ENCODE peak calls at places on chromosomes 11 and 22, in six cellular contexts. K is hepatic stellate cell; A is IMR-90; I is CD8-positive, alpha-beta memory T cell; M is GM13977; T is A549. Y is an unnamed sample.
A peak's percentile ranks its signal among the peaks of the same experiment; 100 is the strongest.

GRCh38 chr11:72642815-72643511 is 31.3 kb downstream of the PDE2A start:
- DNase-seq in K (peak; percentile 80), A (peak; percentile 11), I (peak; percentile 69), M (peak; percentile 94), T (peak; percentile 65), Y (peak; percentile 69)

GRCh38 chr11:117492578-117493251 is 165.1 kb downstream of the CEP164 start:
- DNase-seq in K (no peak), A (no peak), I (no peak), M (no peak), T (no peak), Y (no peak)

GRCh38 chr11:45930031-45930794 is 7.8 kb downstream of the LARGE2 start:
- DNase-seq in K (no peak), A (no peak), I (peak; percentile 31), M (peak; percentile 93), T (no peak), Y (no peak)

GRCh38 chr11:78239781-78240180 is 51.1 kb downstream of the USP35 start:
- DNase-seq in K (no peak), A (no peak), I (no peak), M (no peak), T (no peak), Y (no peak)

GRCh38 chr11:122177238-122177637 is 61.2 kb upstream of the BLID start:
- DNase-seq in K (no peak), A (no peak), I (no peak), M (no peak), T (no peak), Y (no peak)

GRCh38 chr11:121389651-121390050 is 62.5 kb upstream of the SORL1 start:
- DNase-seq in K (no peak), A (no peak), I (no peak), M (no peak), T (no peak), Y (no peak)

GRCh38 chr22:24433868-24434471 is 6.6 kb downstream of the ADORA2A start:
- DNase-seq in K (peak; percentile 69), A (peak; percentile 73), I (no peak), M (peak; percentile 90), T (no peak), Y (no peak)

GRCh38 chr11:2204361-2205213 is 33.0 kb upstream of the TH start:
- DNase-seq in K (no peak), A (no peak), I (no peak), M (no peak), T (no peak), Y (no peak)

GRCh38 chr11:44978279-44978960 is 27.7 kb upstream of the TP53I11 start:
- DNase-seq in K (no peak), A (no peak), I (no peak), M (no peak), T (no peak), Y (no peak)

GRCh38 chr11:10499452-10500262 is 41.3 kb downstream of the RNF141 start:
- DNase-seq in K (no peak), A (no peak), I (no peak), M (peak; percentile 4), T (no peak), Y (no peak)

GRCh38 chr22:24304067-24304675 is 33.5 kb downstream of the SPECC1L start:
- DNase-seq in K (no peak), A (no peak), I (no peak), M (no peak), T (no peak), Y (no peak)

GRCh38 chr22:36350751-36351594 is 36.8 kb downstream of the MYH9 start:
- DNase-seq in K (no peak), A (peak; percentile 75), I (no peak), M (no peak), T (peak; percentile 79), Y (no peak)

GRCh38 chr11:106271126-106271525 is 193.7 kb downstream of the AASDHPPT start:
- DNase-seq in K (no peak), A (no peak), I (no peak), M (no peak), T (no peak), Y (peak; percentile 23)

GRCh38 chr11:89491141-89491690 is at the start of gene NOX4:
- DNase-seq in K (peak; percentile 21), A (peak; percentile 48), I (no peak), M (no peak), T (no peak), Y (no peak)

GRCh38 chr11:3132831-3133455 is 32.2 kb downstream of the OSBPL5 start:
- DNase-seq in K (no peak), A (no peak), I (no peak), M (no peak), T (no peak), Y (no peak)

GRCh38 chr22:49090061-49090852 is 737.4 kb downstream of the BRD1 start:
- DNase-seq in K (no peak), A (no peak), I (no peak), M (no peak), T (no peak), Y (no peak)

GRCh38 chr22:37658133-37659065 is at the start of gene PDXP:
- DNase-seq in K (peak; percentile 100), A (peak; percentile 100), I (peak; percentile 97), M (peak; percentile 99), T (peak; percentile 99), Y (peak; percentile 96)

GRCh38 chr11:4610258-4610935 is 2.4 kb upstream of the TRIM68 start:
- DNase-seq in K (peak; percentile 16), A (peak; percentile 5), I (peak; percentile 11), M (no peak), T (no peak), Y (peak; percentile 33)

GRCh38 chr11:86438685-86439084 is 64.0 kb downstream of the CCDC81 start:
- DNase-seq in K (peak; percentile 16), A (peak; percentile 75), I (no peak), M (no peak), T (peak; percentile 13), Y (peak; percentile 76)

GRCh38 chr11:18171377-18172000 is 1.1 kb upstream of the MRGPRX4 start:
- DNase-seq in K (peak; percentile 21), A (no peak), I (no peak), M (no peak), T (peak; percentile 45), Y (peak; percentile 46)

GRCh38 chr11:44760917-44761545 is 34.3 kb downstream of the TSPAN18 start:
- DNase-seq in K (peak; percentile 81), A (peak; percentile 96), I (no peak), M (no peak), T (peak; percentile 70), Y (peak; percentile 85)

GRCh38 chr11:94328587-94329080 is 24.3 kb downstream of the IZUMO1R start:
- DNase-seq in K (no peak), A (no peak), I (no peak), M (no peak), T (no peak), Y (no peak)

GRCh38 chr22:29309332-29310064 is 3.0 kb downstream of the GAS2L1 start:
- DNase-seq in K (no peak), A (no peak), I (no peak), M (peak; percentile 44), T (no peak), Y (peak; percentile 57)

GRCh38 chr22:39665229-39665628 is 94.7 kb downstream of the CACNA1I start:
- DNase-seq in K (peak; percentile 37), A (no peak), I (no peak), M (no peak), T (no peak), Y (no peak)

GRCh38 chr22:30857791-30858190 is 110.8 kb downstream of the MORC2 start:
- DNase-seq in K (no peak), A (no peak), I (no peak), M (no peak), T (no peak), Y (no peak)

GRCh38 chr11:80155412-80156017 is 714.7 kb upstream of the TENM4 start:
- DNase-seq in K (peak; percentile 16), A (peak; percentile 37), I (no peak), M (peak; percentile 15), T (peak; percentile 22), Y (peak; percentile 28)

GRCh38 chr11:118845369-118845768 is 38.3 kb upstream of the CXCR5 start:
- DNase-seq in K (peak; percentile 55), A (peak; percentile 70), I (no peak), M (peak; percentile 51), T (no peak), Y (peak; percentile 12)

GRCh38 chr11:63683133-63683991 is 2.1 kb downstream of the RTN3 start:
- DNase-seq in K (no peak), A (peak; percentile 53), I (no peak), M (no peak), T (no peak), Y (no peak)

GRCh38 chr11:16097543-16097942 is 258.8 kb downstream of the SOX6 start:
- DNase-seq in K (no peak), A (no peak), I (no peak), M (no peak), T (no peak), Y (no peak)

GRCh38 chr22:32413715-32414114 is 1.7 kb upstream of the RTCB start:
- DNase-seq in K (peak; percentile 11), A (peak; percentile 42), I (no peak), M (peak; percentile 49), T (peak; percentile 18), Y (no peak)

GRCh38 chr11:78961938-78962701 is 387.5 kb upstream of the NARS2 start:
- DNase-seq in K (peak; percentile 53), A (peak; percentile 48), I (no peak), M (peak; percentile 47), T (no peak), Y (no peak)

GRCh38 chr22:39098026-39098425 is 982 bp downstream of the APOBEC3H start:
- DNase-seq in K (no peak), A (no peak), I (no peak), M (no peak), T (no peak), Y (no peak)